ENCODE peak calls at places on chromosomes 7 and 10, in nine cellular contexts. O is fibroblast of villous mesenchyme, R is A549, P is astrocyte of the cerebellum, X is bronchial epithelial cell, W is fibroblast of pulmonary artery, Y is left ventricle myocardium inferior, S is LNCaP clone FGC, N is cardiac muscle cell. D is an unnamed sample.

GRCh38 chr7:12256025-12256570 is 45.0 kb downstream of the TMEM106B start:
- DNase-seq in Y (no peak), X (peak), N (no peak), W (peak), P (no peak), O (peak), S (no peak), R (no peak), D (peak)

GRCh38 chr7:137992738-137993394 is 9.0 kb downstream of the CREB3L2 start:
- DNase-seq in S (no peak), P (peak), W (peak), O (peak), X (peak), N (peak), R (no peak), Y (peak), D (peak)

GRCh38 chr7:23277359-23277989 is 21.7 kb upstream of the MALSU1 start:
- DNase-seq in P (peak), N (peak), R (peak), Y (no peak), W (peak), X (peak), S (peak), O (peak), D (peak)

GRCh38 chr7:32921896-32922295 is 30.3 kb upstream of the KBTBD2 start:
- DNase-seq in P (no peak), R (no peak), Y (no peak), X (no peak), S (no peak), O (peak), N (peak), W (peak), D (peak)

GRCh38 chr10:78719276-78719675 is 349.5 kb upstream of the ZMIZ1 start:
- DNase-seq in O (no peak), N (no peak), W (no peak), Y (no peak), R (no peak), S (no peak), P (no peak), X (no peak), D (no peak)

GRCh38 chr10:33241351-33241750 is 93.1 kb downstream of the NRP1 start:
- DNase-seq in W (no peak), R (no peak), X (no peak), N (no peak), P (no peak), S (no peak), Y (no peak), O (no peak), D (no peak)

GRCh38 chr7:154776350-154776749 is 226.6 kb downstream of the PAXIP1 start:
- DNase-seq in X (no peak), N (no peak), P (no peak), W (no peak), S (no peak), Y (no peak), O (no peak), R (no peak), D (no peak)

GRCh38 chr7:135259702-135260101 is 26.1 kb downstream of the STRA8 start:
- DNase-seq in P (no peak), X (no peak), W (no peak), R (no peak), O (no peak), S (no peak), Y (no peak), N (no peak), D (no peak)

GRCh38 chr7:32453286-32454011 is 36.7 kb downstream of the LSM5 start:
- DNase-seq in X (peak), W (no peak), Y (no peak), N (no peak), P (no peak), O (no peak), R (no peak), S (no peak), D (no peak)

GRCh38 chr7:50791363-50791762 is 8.7 kb upstream of the GRB10 start:
- DNase-seq in O (no peak), X (no peak), P (no peak), N (no peak), W (no peak), R (no peak), S (no peak), Y (no peak), D (peak)

DNA sequence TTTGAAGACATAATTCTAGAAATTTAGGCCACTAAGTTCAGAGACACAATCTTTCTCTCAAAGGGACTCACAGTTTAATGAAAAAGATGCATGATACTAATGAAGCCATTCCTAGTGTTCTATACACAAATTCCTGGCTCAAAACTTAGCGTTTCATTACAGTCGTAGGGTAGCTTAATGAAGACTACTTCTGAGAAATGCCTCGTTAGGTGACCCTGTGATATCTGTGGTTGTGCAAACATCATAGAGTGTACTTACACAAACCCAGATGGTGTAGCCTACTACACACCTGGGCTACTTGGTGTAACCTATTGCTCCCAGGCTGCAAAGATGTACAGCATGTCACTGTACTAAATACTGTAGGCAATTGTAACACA is 488 bp upstream of the CHCHD3 start:
- DNase-seq in S (no peak), W (no peak), N (no peak), P (no peak), X (no peak), Y (no peak), O (no peak), R (no peak), D (no peak)
- H3K4me3 ChIP-seq in S (no peak), W (no peak), N (no peak), P (no peak), X (no peak), Y (peak), O (no peak), R (no peak), D (no peak)

GRCh38 chr7:2100278-2101205 is 132.2 kb downstream of the MAD1L1 start:
- DNase-seq in P (no peak), R (no peak), W (no peak), Y (no peak), O (no peak), S (no peak), N (no peak), X (no peak), D (no peak)
- TF ChIP-seq CTCF in P (no peak), R (no peak), W (no peak), Y (peak), O (no peak), S (no peak), N (no peak), X (no peak), D (no peak)

GRCh38 chr10:74189999-74190421 is 39.0 kb downstream of the ADK start:
- DNase-seq in O (peak), P (peak), R (no peak), W (peak), X (peak), Y (no peak), S (peak), N (peak), D (peak)
- H3K4me3 ChIP-seq in O (peak), P (peak), R (peak), W (peak), X (no peak), Y (peak), S (peak), N (no peak), D (peak)

GRCh38 chr7:128404826-128405344 is 4.9 kb downstream of the IMPDH1 start:
- DNase-seq in W (no peak), O (no peak), R (no peak), Y (no peak), S (no peak), X (peak), P (no peak), N (no peak), D (no peak)
- TF ChIP-seq CTCF in W (peak), O (peak), R (no peak), Y (peak), S (peak), X (peak), P (no peak), N (peak), D (peak)

GRCh38 chr7:27162930-27163775 is 2.2 kb downstream of the HOXA9 start:
- DNase-seq in N (no peak), P (no peak), R (no peak), S (no peak), W (no peak), O (peak), X (no peak), Y (no peak), D (no peak)
- H3K4me3 ChIP-seq in N (no peak), P (no peak), R (no peak), S (no peak), W (no peak), O (peak), X (no peak), Y (no peak), D (no peak)

GRCh38 chr7:48899932-48900331 is 24.4 kb upstream of the CDC14C start:
- DNase-seq in N (peak), R (no peak), S (no peak), O (peak), W (no peak), X (peak), Y (no peak), P (peak), D (no peak)

GRCh38 chr7:48894574-48894973 is 29.8 kb upstream of the CDC14C start:
- DNase-seq in R (no peak), Y (no peak), O (no peak), P (no peak), S (no peak), N (no peak), X (no peak), W (no peak), D (no peak)
- TF ChIP-seq CTCF in R (no peak), Y (no peak), O (no peak), P (no peak), S (no peak), N (no peak), X (no peak), W (no peak), D (no peak)

GRCh38 chr7:158049271-158049670 is 538.4 kb downstream of the PTPRN2 start:
- DNase-seq in P (no peak), X (no peak), W (no peak), O (no peak), R (no peak), Y (no peak), S (no peak), N (no peak), D (no peak)
- H3K4me3 ChIP-seq in P (no peak), X (no peak), W (no peak), O (no peak), R (no peak), Y (no peak), S (no peak), N (no peak), D (no peak)

GRCh38 chr7:106291247-106291646 is 6.5 kb upstream of the NAMPT start:
- DNase-seq in W (no peak), O (no peak), P (no peak), S (no peak), R (no peak), Y (no peak), X (no peak), N (no peak), D (no peak)

GRCh38 chr7:106290319-106290718 is 5.5 kb upstream of the NAMPT start:
- DNase-seq in N (no peak), P (no peak), Y (no peak), R (no peak), S (no peak), O (no peak), X (no peak), W (no peak), D (no peak)

GRCh38 chr7:106289848-106290247 is 5.1 kb upstream of the NAMPT start:
- DNase-seq in W (peak), O (peak), Y (no peak), R (no peak), P (no peak), N (no peak), X (peak), S (no peak), D (no peak)

GRCh38 chr7:106294334-106294733 is 9.6 kb upstream of the NAMPT start:
- DNase-seq in O (no peak), X (no peak), S (no peak), Y (no peak), R (no peak), N (no peak), P (no peak), W (no peak), D (no peak)
- TF ChIP-seq CTCF in O (peak), X (no peak), S (no peak), Y (no peak), R (no peak), N (no peak), P (peak), W (peak), D (peak)

GRCh38 chr7:4009720-4010119 is 672.4 kb upstream of the FOXK1 start:
- DNase-seq in N (no peak), S (no peak), P (no peak), R (no peak), X (no peak), O (no peak), Y (no peak), W (no peak), D (no peak)
- H3K4me3 ChIP-seq in N (no peak), S (no peak), P (no peak), R (no peak), X (no peak), O (no peak), Y (no peak), W (no peak), D (no peak)

GRCh38 chr7:130667593-130668257 is 823 bp downstream of the COPG2 start:
- DNase-seq in P (no peak), N (peak), R (no peak), S (no peak), Y (no peak), X (no peak), O (peak), W (no peak), D (no peak)
- TF ChIP-seq CTCF in P (no peak), N (no peak), R (no peak), S (no peak), Y (no peak), X (no peak), O (peak), W (no peak), D (no peak)

D was measured in fibroblast of the aortic adventitia.